ENCODE peak calls at places on chromosomes 16 and 17, in six cellular contexts. K, Y, O, R, N and E are unnamed samples.

GRCh38 chr17:73478768-73479424 is 165.3 kb downstream of the SDK2 start:
- DNase-seq in K (no peak), Y (no peak), O (no peak), R (no peak), N (no peak), E (no peak)

GRCh38 chr17:57984226-57984890 is 3.7 kb downstream of the VEZF1 start:
- DNase-seq in K (no peak), Y (no peak), O (no peak), R (no peak), N (no peak), E (no peak)

GRCh38 chr16:77610496-77610895 is 111.8 kb upstream of the NUDT7 start:
- DNase-seq in K (no peak), Y (no peak), O (no peak), R (no peak), N (no peak), E (no peak)

GRCh38 chr16:48542020-48542473 is 67.9 kb downstream of the N4BP1 start:
- DNase-seq in K (peak), Y (no peak), O (no peak), R (peak), N (peak), E (peak)

GRCh38 chr17:60579551-60579950 is 20.4 kb upstream of the PPM1D start:
- DNase-seq in K (no peak), Y (no peak), O (no peak), R (no peak), N (no peak), E (no peak)

GRCh38 chr17:2794116-2794803 is 2.0 kb upstream of the RAP1GAP2 start:
- DNase-seq in K (no peak), Y (no peak), O (no peak), R (no peak), N (no peak), E (no peak)

GRCh38 chr16:87895641-87896141 is 26.4 kb upstream of the SLC7A5 start:
- DNase-seq in K (peak), Y (peak), O (peak), R (no peak), N (no peak), E (no peak)

GRCh38 chr17:82964851-82965341 is 114.5 kb upstream of the METRNL start:
- DNase-seq in K (no peak), Y (no peak), O (no peak), R (no peak), N (no peak), E (no peak)

GRCh38 chr17:75910699-75911098 is 6.0 kb upstream of the MRPL38 start:
- DNase-seq in K (no peak), Y (no peak), O (no peak), R (no peak), N (no peak), E (peak)

GRCh38 chr17:13244511-13244910 is 226.7 kb upstream of the ELAC2 start:
- DNase-seq in K (no peak), Y (no peak), O (no peak), R (no peak), N (no peak), E (no peak)

GRCh38 chr17:15945493-15946209 is 721 bp downstream of the ADORA2B start:
- DNase-seq in K (no peak), Y (no peak), O (no peak), R (peak), N (no peak), E (no peak)

GRCh38 chr16:4200000-4200780 is 41.7 kb downstream of the SRL start:
- DNase-seq in K (no peak), Y (peak), O (no peak), R (peak), N (peak), E (peak)

GRCh38 chr17:78341559-78342437 is 18.1 kb downstream of the SOCS3 start:
- DNase-seq in K (peak), Y (no peak), O (no peak), R (peak), N (no peak), E (no peak)

GRCh38 chr16:54284931-54285413 is 1.6 kb downstream of the IRX3 start:
- DNase-seq in K (no peak), Y (no peak), O (no peak), R (no peak), N (no peak), E (no peak)

GRCh38 chr16:3983081-3983520 is 102.6 kb upstream of the CREBBP start:
- DNase-seq in K (peak), Y (peak), O (peak), R (peak), N (no peak), E (peak)

GRCh38 chr16:66750279-66751134 is 902 bp downstream of the DYNC1LI2 start:
- DNase-seq in K (no peak), Y (no peak), O (no peak), R (peak), N (peak), E (no peak)

GRCh38 chr17:72609501-72609900 is 483.0 kb downstream of the SLC39A11 start:
- DNase-seq in K (no peak), Y (no peak), O (no peak), R (no peak), N (no peak), E (no peak)

GRCh38 chr16:64745275-64745674 is 376.6 kb downstream of the CDH11 start:
- DNase-seq in K (no peak), Y (no peak), O (no peak), R (no peak), N (no peak), E (no peak)

GRCh38 chr17:47317119-47317518 is 6.6 kb upstream of the EFCAB13 start:
- DNase-seq in K (no peak), Y (peak), O (no peak), R (peak), N (no peak), E (no peak)

GRCh38 chr16:75379911-75380847 is 53.1 kb downstream of the CFDP1 start:
- DNase-seq in K (no peak), Y (peak), O (no peak), R (no peak), N (peak), E (no peak)

GRCh38 chr16:88811600-88811849 is 203 bp downstream of the APRT start:
- DNase-seq in K (no peak), Y (no peak), O (no peak), R (no peak), N (no peak), E (no peak)

GRCh38 chr17:63516910-63517824 is 6.0 kb upstream of the KCNH6 start:
- DNase-seq in K (no peak), Y (no peak), O (no peak), R (peak), N (no peak), E (no peak)

GRCh38 chr16:11497329-11497805 is 89.4 kb downstream of the LITAF start:
- DNase-seq in K (peak), Y (peak), O (no peak), R (peak), N (no peak), E (peak)

GRCh38 chr17:83132251-83133081 is 53.1 kb downstream of the METRNL start:
- DNase-seq in K (no peak), Y (no peak), O (no peak), R (no peak), N (no peak), E (no peak)

GRCh38 chr16:52488837-52489289 is 58.1 kb downstream of the TOX3 start:
- DNase-seq in K (no peak), Y (no peak), O (no peak), R (no peak), N (no peak), E (no peak)

GRCh38 chr16:82653550-82654511 is 27.1 kb downstream of the CDH13 start:
- DNase-seq in K (no peak), Y (no peak), O (no peak), R (peak), N (no peak), E (no peak)

GRCh38 chr17:32625971-32626370 is 139.2 kb downstream of the CDK5R1 start:
- DNase-seq in K (peak), Y (no peak), O (no peak), R (no peak), N (no peak), E (peak)

GRCh38 chr17:61411114-61411943 is 11.7 kb downstream of the TBX2 start:
- DNase-seq in K (no peak), Y (peak), O (no peak), R (peak), N (no peak), E (no peak)

GRCh38 chr17:11853321-11854151 is 143.7 kb downstream of the ZNF18 start:
- DNase-seq in K (peak), Y (peak), O (no peak), R (no peak), N (no peak), E (no peak)

GRCh38 chr16:11123666-11124065 is 132.3 kb downstream of the SOCS1 start:
- DNase-seq in K (no peak), Y (no peak), O (no peak), R (no peak), N (no peak), E (no peak)

GRCh38 chr16:19718624-19718965 is 524 bp downstream of the IQCK start:
- DNase-seq in K (no peak), Y (no peak), O (no peak), R (no peak), N (no peak), E (peak)

GRCh38 chr16:88886915-88887521 is 20.6 kb upstream of the PABPN1L start:
- DNase-seq in K (no peak), Y (no peak), O (no peak), R (peak), N (no peak), E (no peak)

GRCh38 chr16:27822529-27823437 is 240.7 kb downstream of the GSG1L start:
- DNase-seq in K (no peak), Y (no peak), O (no peak), R (no peak), N (no peak), E (no peak)

GRCh38 chr17:64544742-64545141 is 38.0 kb downstream of the CEP95 start:
- DNase-seq in K (no peak), Y (no peak), O (no peak), R (no peak), N (no peak), E (no peak)

GRCh38 chr17:30304778-30305177 is 13.0 kb upstream of the BLMH start:
- DNase-seq in K (no peak), Y (no peak), O (no peak), R (no peak), N (no peak), E (no peak)